ENCODE peak calls at places on chromosomes 1 and 21, in seven cellular contexts. One of them, this sample, is unnamed.

GRCh38 chr1:86499987-86500593 is 31.4 kb downstream of the CLCA1 start:
- DNase-seq in left cardiac atrium: no peak
- DNase-seq in Ammon's horn: no peak
- DNase-seq in activated CD4-positive, CD25-positive, alpha-beta regulatory T cell: no peak
- DNase-seq in posterior cingulate gyrus: no peak
- DNase-seq in B cell: no peak
- DNase-seq in osteocyte: no peak
- DNase-seq in this sample: peak; percentile 50

GRCh38 chr1:16170283-16170673 is 14.4 kb upstream of the EPHA2 start:
- DNase-seq in activated CD4-positive, CD25-positive, alpha-beta regulatory T cell: no peak
- DNase-seq in osteocyte: no peak
- DNase-seq in B cell: no peak
- DNase-seq in Ammon's horn: no peak
- DNase-seq in left cardiac atrium: no peak
- DNase-seq in posterior cingulate gyrus: no peak
- DNase-seq in this sample: no peak

GRCh38 chr21:44046734-44047133 is 34.6 kb downstream of the TRAPPC10 start:
- DNase-seq in B cell: no peak
- DNase-seq in activated CD4-positive, CD25-positive, alpha-beta regulatory T cell: no peak
- DNase-seq in posterior cingulate gyrus: no peak
- DNase-seq in left cardiac atrium: no peak
- DNase-seq in Ammon's horn: no peak
- DNase-seq in osteocyte: no peak
- DNase-seq in this sample: no peak

GRCh38 chr1:211257831-211258225 is 1.3 kb upstream of the RCOR3 start:
- DNase-seq in activated CD4-positive, CD25-positive, alpha-beta regulatory T cell: no peak
- DNase-seq in left cardiac atrium: no peak
- DNase-seq in Ammon's horn: no peak
- DNase-seq in posterior cingulate gyrus: no peak
- DNase-seq in B cell: no peak
- DNase-seq in osteocyte: no peak
- DNase-seq in this sample: no peak

GRCh38 chr1:18073066-18073642 is 34.4 kb upstream of the IGSF21 start:
- DNase-seq in left cardiac atrium: no peak
- DNase-seq in B cell: no peak
- DNase-seq in osteocyte: no peak
- DNase-seq in posterior cingulate gyrus: no peak
- DNase-seq in Ammon's horn: no peak
- DNase-seq in activated CD4-positive, CD25-positive, alpha-beta regulatory T cell: no peak
- DNase-seq in this sample: no peak

GRCh38 chr21:33789697-33790096 is 125.9 kb downstream of the ATP5PO start:
- DNase-seq in left cardiac atrium: no peak
- DNase-seq in activated CD4-positive, CD25-positive, alpha-beta regulatory T cell: no peak
- DNase-seq in B cell: no peak
- DNase-seq in posterior cingulate gyrus: no peak
- DNase-seq in Ammon's horn: no peak
- DNase-seq in osteocyte: no peak
- DNase-seq in this sample: no peak

GRCh38 chr1:246689409-246689997 is 34.7 kb upstream of the SCCPDH start:
- DNase-seq in posterior cingulate gyrus: peak; percentile 58
- DNase-seq in B cell: peak; percentile 51
- DNase-seq in Ammon's horn: peak; percentile 80
- DNase-seq in left cardiac atrium: peak; percentile 49
- DNase-seq in osteocyte: no peak
- DNase-seq in activated CD4-positive, CD25-positive, alpha-beta regulatory T cell: no peak
- DNase-seq in this sample: peak; percentile 86

GRCh38 chr1:6148497-6149241 is 31.5 kb downstream of the CHD5 start:
- DNase-seq in osteocyte: no peak
- DNase-seq in activated CD4-positive, CD25-positive, alpha-beta regulatory T cell: peak; percentile 36
- DNase-seq in posterior cingulate gyrus: peak; percentile 77
- DNase-seq in B cell: no peak
- DNase-seq in left cardiac atrium: peak; percentile 51
- DNase-seq in Ammon's horn: peak; percentile 45
- DNase-seq in this sample: peak; percentile 86

GRCh38 chr21:28872218-28872617 is 120.5 kb downstream of the LTN1 start:
- DNase-seq in posterior cingulate gyrus: no peak
- DNase-seq in osteocyte: no peak
- DNase-seq in B cell: no peak
- DNase-seq in activated CD4-positive, CD25-positive, alpha-beta regulatory T cell: no peak
- DNase-seq in left cardiac atrium: no peak
- DNase-seq in Ammon's horn: no peak
- DNase-seq in this sample: no peak

GRCh38 chr1:179822107-179822506 is 55.5 kb downstream of the TOR1AIP2 start:
- DNase-seq in osteocyte: no peak
- DNase-seq in posterior cingulate gyrus: no peak
- DNase-seq in activated CD4-positive, CD25-positive, alpha-beta regulatory T cell: no peak
- DNase-seq in Ammon's horn: no peak
- DNase-seq in left cardiac atrium: no peak
- DNase-seq in B cell: no peak
- DNase-seq in this sample: no peak

GRCh38 chr1:27348861-27349783 is 7.3 kb downstream of the SYTL1 start:
- DNase-seq in Ammon's horn: no peak
- DNase-seq in activated CD4-positive, CD25-positive, alpha-beta regulatory T cell: no peak
- DNase-seq in B cell: no peak
- DNase-seq in left cardiac atrium: no peak
- DNase-seq in osteocyte: no peak
- DNase-seq in posterior cingulate gyrus: no peak
- DNase-seq in this sample: peak; percentile 66

GRCh38 chr21:41153443-41153842 is 14.5 kb upstream of the BACE2 start:
- DNase-seq in posterior cingulate gyrus: no peak
- DNase-seq in Ammon's horn: no peak
- DNase-seq in activated CD4-positive, CD25-positive, alpha-beta regulatory T cell: no peak
- DNase-seq in osteocyte: no peak
- DNase-seq in B cell: no peak
- DNase-seq in left cardiac atrium: no peak
- DNase-seq in this sample: no peak

GRCh38 chr1:167747988-167748387 is 26.2 kb downstream of the MPZL1 start:
- DNase-seq in Ammon's horn: no peak
- DNase-seq in B cell: no peak
- DNase-seq in activated CD4-positive, CD25-positive, alpha-beta regulatory T cell: no peak
- DNase-seq in posterior cingulate gyrus: no peak
- DNase-seq in left cardiac atrium: no peak
- DNase-seq in osteocyte: no peak
- DNase-seq in this sample: no peak

GRCh38 chr1:38613996-38614395 is 245.6 kb downstream of the RRAGC start:
- DNase-seq in Ammon's horn: peak; percentile 55
- DNase-seq in osteocyte: no peak
- DNase-seq in left cardiac atrium: no peak
- DNase-seq in activated CD4-positive, CD25-positive, alpha-beta regulatory T cell: no peak
- DNase-seq in B cell: no peak
- DNase-seq in posterior cingulate gyrus: peak; percentile 25
- DNase-seq in this sample: no peak

GRCh38 chr1:115112496-115113375 is 23.4 kb upstream of the TSPAN2 start:
- DNase-seq in Ammon's horn: peak; percentile 23
- DNase-seq in posterior cingulate gyrus: peak; percentile 31
- DNase-seq in B cell: peak; percentile 45
- DNase-seq in activated CD4-positive, CD25-positive, alpha-beta regulatory T cell: peak; percentile 22
- DNase-seq in osteocyte: no peak
- DNase-seq in left cardiac atrium: no peak
- DNase-seq in this sample: peak; percentile 7

GRCh38 chr1:95754412-95754811 is 520.4 kb downstream of the RWDD3 start:
- DNase-seq in Ammon's horn: no peak
- DNase-seq in activated CD4-positive, CD25-positive, alpha-beta regulatory T cell: no peak
- DNase-seq in posterior cingulate gyrus: no peak
- DNase-seq in left cardiac atrium: no peak
- DNase-seq in B cell: no peak
- DNase-seq in osteocyte: no peak
- DNase-seq in this sample: no peak

GRCh38 chr1:223711173-223711572 is 1.2 kb upstream of the CAPN2 start:
- DNase-seq in osteocyte: no peak
- DNase-seq in B cell: no peak
- DNase-seq in left cardiac atrium: no peak
- DNase-seq in posterior cingulate gyrus: peak; percentile 47
- DNase-seq in activated CD4-positive, CD25-positive, alpha-beta regulatory T cell: no peak
- DNase-seq in Ammon's horn: no peak
- DNase-seq in this sample: peak; percentile 55

GRCh38 chr1:115158181-115158580 is 68.9 kb upstream of the TSPAN2 start:
- DNase-seq in B cell: no peak
- DNase-seq in activated CD4-positive, CD25-positive, alpha-beta regulatory T cell: no peak
- DNase-seq in posterior cingulate gyrus: no peak
- DNase-seq in left cardiac atrium: peak; percentile 50
- DNase-seq in Ammon's horn: no peak
- DNase-seq in osteocyte: no peak
- DNase-seq in this sample: no peak

GRCh38 chr1:54376085-54377039 is 29.8 kb downstream of the SSBP3 start:
- DNase-seq in activated CD4-positive, CD25-positive, alpha-beta regulatory T cell: no peak
- DNase-seq in left cardiac atrium: no peak
- DNase-seq in posterior cingulate gyrus: no peak
- DNase-seq in B cell: peak; percentile 44
- DNase-seq in osteocyte: no peak
- DNase-seq in Ammon's horn: no peak
- DNase-seq in this sample: no peak

GRCh38 chr1:245880754-245881403 is 626.2 kb downstream of the SMYD3 start:
- DNase-seq in posterior cingulate gyrus: no peak
- DNase-seq in osteocyte: no peak
- DNase-seq in B cell: no peak
- DNase-seq in left cardiac atrium: no peak
- DNase-seq in Ammon's horn: no peak
- DNase-seq in activated CD4-positive, CD25-positive, alpha-beta regulatory T cell: no peak
- DNase-seq in this sample: no peak

GRCh38 chr21:41971891-41972290 is 18.1 kb upstream of the C2CD2 start:
- DNase-seq in Ammon's horn: no peak
- DNase-seq in osteocyte: no peak
- DNase-seq in activated CD4-positive, CD25-positive, alpha-beta regulatory T cell: no peak
- DNase-seq in posterior cingulate gyrus: no peak
- DNase-seq in B cell: no peak
- DNase-seq in left cardiac atrium: no peak
- DNase-seq in this sample: no peak

GRCh38 chr1:112957133-112957812 is 1.3 kb upstream of the SLC16A1 start:
- DNase-seq in B cell: peak; percentile 45
- DNase-seq in activated CD4-positive, CD25-positive, alpha-beta regulatory T cell: peak; percentile 7
- DNase-seq in left cardiac atrium: no peak
- DNase-seq in osteocyte: no peak
- DNase-seq in posterior cingulate gyrus: no peak
- DNase-seq in Ammon's horn: peak; percentile 29
- DNase-seq in this sample: peak; percentile 24

GRCh38 chr1:209416009-209416408 is 167.5 kb upstream of the CAMK1G start:
- DNase-seq in B cell: no peak
- DNase-seq in osteocyte: no peak
- DNase-seq in Ammon's horn: no peak
- DNase-seq in activated CD4-positive, CD25-positive, alpha-beta regulatory T cell: no peak
- DNase-seq in posterior cingulate gyrus: no peak
- DNase-seq in left cardiac atrium: no peak
- DNase-seq in this sample: no peak

GRCh38 chr21:46161180-46161799 is 5.9 kb upstream of the FTCD start:
- DNase-seq in B cell: no peak
- DNase-seq in osteocyte: peak; percentile 83
- DNase-seq in Ammon's horn: no peak
- DNase-seq in activated CD4-positive, CD25-positive, alpha-beta regulatory T cell: no peak
- DNase-seq in posterior cingulate gyrus: peak; percentile 4
- DNase-seq in left cardiac atrium: no peak
- DNase-seq in this sample: no peak

GRCh38 chr1:1264868-1265272 is 8.8 kb downstream of the UBE2J2 start:
- DNase-seq in Ammon's horn: no peak
- DNase-seq in left cardiac atrium: no peak
- DNase-seq in osteocyte: peak; percentile 92
- DNase-seq in posterior cingulate gyrus: no peak
- DNase-seq in B cell: no peak
- DNase-seq in activated CD4-positive, CD25-positive, alpha-beta regulatory T cell: no peak
- DNase-seq in this sample: no peak

GRCh38 chr1:215665212-215665611 is 98.1 kb downstream of the KCTD3 start:
- DNase-seq in B cell: no peak
- DNase-seq in posterior cingulate gyrus: no peak
- DNase-seq in Ammon's horn: no peak
- DNase-seq in left cardiac atrium: no peak
- DNase-seq in osteocyte: no peak
- DNase-seq in activated CD4-positive, CD25-positive, alpha-beta regulatory T cell: no peak
- DNase-seq in this sample: no peak

GRCh38 chr21:42850866-42851391 is 28.4 kb downstream of the WDR4 start:
- DNase-seq in osteocyte: peak; percentile 83
- DNase-seq in posterior cingulate gyrus: no peak
- DNase-seq in B cell: no peak
- DNase-seq in Ammon's horn: no peak
- DNase-seq in left cardiac atrium: no peak
- DNase-seq in activated CD4-positive, CD25-positive, alpha-beta regulatory T cell: peak; percentile 13
- DNase-seq in this sample: no peak

GRCh38 chr1:172658871-172659453 is at the start of gene FASLG:
- DNase-seq in activated CD4-positive, CD25-positive, alpha-beta regulatory T cell: no peak
- DNase-seq in B cell: no peak
- DNase-seq in left cardiac atrium: no peak
- DNase-seq in osteocyte: no peak
- DNase-seq in Ammon's horn: no peak
- DNase-seq in posterior cingulate gyrus: no peak
- DNase-seq in this sample: no peak

GRCh38 chr1:14524816-14525215 is 73.7 kb upstream of the KAZN start:
- DNase-seq in activated CD4-positive, CD25-positive, alpha-beta regulatory T cell: no peak
- DNase-seq in Ammon's horn: no peak
- DNase-seq in B cell: no peak
- DNase-seq in left cardiac atrium: no peak
- DNase-seq in osteocyte: no peak
- DNase-seq in posterior cingulate gyrus: no peak
- DNase-seq in this sample: no peak

GRCh38 chr1:54377040-54377691 is 29.0 kb downstream of the SSBP3 start:
- DNase-seq in left cardiac atrium: no peak
- DNase-seq in B cell: no peak
- DNase-seq in posterior cingulate gyrus: no peak
- DNase-seq in osteocyte: no peak
- DNase-seq in activated CD4-positive, CD25-positive, alpha-beta regulatory T cell: no peak
- DNase-seq in Ammon's horn: no peak
- DNase-seq in this sample: no peak

GRCh38 chr1:182303778-182304177 is 87.8 kb downstream of the GLUL start:
- DNase-seq in left cardiac atrium: no peak
- DNase-seq in Ammon's horn: no peak
- DNase-seq in B cell: no peak
- DNase-seq in activated CD4-positive, CD25-positive, alpha-beta regulatory T cell: no peak
- DNase-seq in posterior cingulate gyrus: no peak
- DNase-seq in osteocyte: no peak
- DNase-seq in this sample: peak; percentile 46

GRCh38 chr1:150619576-150620509 is 9.6 kb downstream of the ENSA start:
- DNase-seq in osteocyte: no peak
- DNase-seq in B cell: no peak
- DNase-seq in left cardiac atrium: no peak
- DNase-seq in posterior cingulate gyrus: no peak
- DNase-seq in activated CD4-positive, CD25-positive, alpha-beta regulatory T cell: no peak
- DNase-seq in Ammon's horn: peak; percentile 20
- DNase-seq in this sample: no peak

GRCh38 chr1:209387271-209387968 is 196.1 kb upstream of the CAMK1G start:
- DNase-seq in B cell: no peak
- DNase-seq in osteocyte: no peak
- DNase-seq in left cardiac atrium: no peak
- DNase-seq in posterior cingulate gyrus: no peak
- DNase-seq in Ammon's horn: no peak
- DNase-seq in activated CD4-positive, CD25-positive, alpha-beta regulatory T cell: no peak
- DNase-seq in this sample: no peak

This sample was measured in NCI-H1092 treated with DMSO at 0.1 percent for 48 hours.